ENCODE peak calls at places on chromosomes 16 and 17, in ten cellular contexts. I, E, X, P, V, Y, D, R, Q and B are unnamed samples.

GRCh38 chr17:77281024-77281903 is 140.5 kb downstream of the SEC14L1 start:
- DNase-seq in X (peak), P (no peak), Y (peak), I (peak), E (no peak), R (peak), D (peak), Q (no peak), V (peak), B (no peak)

GRCh38 chr17:57833597-57833939 is 16.3 kb downstream of the MRPS23 start:
- DNase-seq in E (no peak), V (no peak), X (no peak), R (no peak), I (no peak), D (no peak), Q (no peak), Y (no peak), P (no peak), B (no peak)

GRCh38 chr16:90057738-90058173 is 19.4 kb downstream of the PRDM7 start:
- DNase-seq in D (no peak), X (peak), Q (no peak), E (no peak), Y (no peak), P (peak), I (no peak), V (no peak), R (no peak), B (no peak)

GRCh38 chr17:57879437-57880085 is 29.7 kb upstream of the MRPS23 start:
- DNase-seq in V (no peak), D (no peak), E (no peak), I (no peak), Q (no peak), P (no peak), Y (no peak), X (no peak), R (no peak), B (peak)

GRCh38 chr17:77891602-77892001 is 66.9 kb upstream of the TNRC6C start:
- DNase-seq in X (no peak), I (no peak), P (no peak), R (peak), Q (no peak), V (no peak), E (no peak), Y (no peak), D (no peak), B (no peak)

GRCh38 chr17:27379863-27380533 is 76.2 kb upstream of the KSR1 start:
- DNase-seq in D (no peak), X (peak), I (no peak), Y (peak), V (peak), Q (no peak), R (peak), P (peak), E (no peak), B (no peak)

GRCh38 chr16:83713597-83713996 is 94.2 kb upstream of the HSBP1 start:
- DNase-seq in E (no peak), V (no peak), Q (no peak), X (no peak), I (no peak), Y (no peak), P (no peak), D (no peak), R (no peak), B (no peak)

GRCh38 chr16:68383858-68384257 is 64.5 kb downstream of the SMPD3 start:
- DNase-seq in V (no peak), P (no peak), R (no peak), Y (no peak), I (no peak), E (no peak), X (no peak), Q (no peak), D (no peak), B (no peak)

GRCh38 chr16:57882206-57882605 is 79.9 kb upstream of the KIFC3 start:
- DNase-seq in Y (no peak), P (no peak), V (no peak), R (no peak), D (no peak), X (no peak), I (no peak), Q (no peak), E (no peak), B (no peak)

GRCh38 chr17:76848670-76849069 is 19.5 kb upstream of the MGAT5B start:
- DNase-seq in X (no peak), P (no peak), Q (no peak), E (no peak), V (no peak), I (no peak), D (no peak), R (no peak), Y (no peak), B (no peak)

GRCh38 chr17:8611135-8611534 is 19.4 kb downstream of the MYH10 start:
- DNase-seq in E (no peak), P (peak), Y (no peak), Q (no peak), V (peak), X (no peak), D (no peak), I (no peak), R (no peak), B (no peak)

GRCh38 chr16:51039638-51040331 is 111.3 kb downstream of the SALL1 start:
- DNase-seq in E (no peak), X (no peak), R (no peak), I (no peak), D (no peak), V (no peak), P (no peak), Y (no peak), Q (no peak), B (no peak)

GRCh38 chr17:33012522-33013033 is 20.9 kb downstream of the SPACA3 start:
- DNase-seq in D (no peak), Y (no peak), R (no peak), P (peak), V (peak), I (no peak), Q (peak), X (peak), E (no peak), B (no peak)

GRCh38 chr17:3667366-3668278 is 756 bp downstream of the TAX1BP3 start:
- DNase-seq in E (no peak), I (no peak), V (peak), R (peak), Q (peak), Y (peak), P (peak), X (peak), D (peak), B (no peak)

GRCh38 chr16:58198739-58199411 is 969 bp upstream of the CSNK2A2 start:
- DNase-seq in D (no peak), P (no peak), E (no peak), V (peak), X (no peak), Y (no peak), I (no peak), R (no peak), Q (no peak), B (no peak)

GRCh38 chr16:29154100-29154499 is 169.2 kb downstream of the LAT start:
- DNase-seq in I (no peak), R (no peak), Y (no peak), X (no peak), V (no peak), Q (no peak), E (no peak), D (no peak), P (no peak), B (no peak)

GRCh38 chr17:17484451-17484899 is 7.7 kb downstream of the MED9 start:
- DNase-seq in P (peak), X (peak), E (no peak), R (no peak), Y (no peak), Q (no peak), I (no peak), V (no peak), D (no peak), B (no peak)

GRCh38 chr17:57708401-57708800 is 36.7 kb downstream of the CCDC182 start:
- DNase-seq in R (no peak), D (no peak), E (no peak), Q (no peak), Y (no peak), P (peak), I (peak), X (no peak), V (no peak), B (peak)